ENCODE peak calls at places on chromosomes 6 and 20, in four cellular contexts. U is cardiac muscle cell; P is CD8-positive, alpha-beta T cell; X is Caco-2. Z is an unnamed sample.

GRCh38 chr6:158642097-158642601 is 2.4 kb downstream of the DYNLT1 start:
- DNase-seq in U (peak; percentile 73), P (no peak), X (no peak), Z (no peak)

GRCh38 chr6:75504902-75505233 is 11.3 kb upstream of the FILIP1 start:
- DNase-seq in U (peak; percentile 55), P (no peak), X (no peak), Z (no peak)

GRCh38 chr6:83199865-83200230 is 6.7 kb downstream of the RWDD2A start:
- DNase-seq in U (peak; percentile 63), P (no peak), X (no peak), Z (no peak)

GRCh38 chr20:62902926-62903615 is 23.2 kb downstream of the DIDO1 start:
- DNase-seq in U (no peak), P (no peak), X (no peak), Z (no peak)

GRCh38 chr6:85078071-85078470 is 313.7 kb upstream of the TBX18 start:
- DNase-seq in U (peak; percentile 83), P (no peak), X (no peak), Z (no peak)

GRCh38 chr20:57638173-57638894 is 18.1 kb upstream of the ZBP1 start:
- DNase-seq in U (peak; percentile 54), P (no peak), X (no peak), Z (no peak)

GRCh38 chr6:152351742-152352141 is 285.4 kb downstream of the SYNE1 start:
- DNase-seq in U (no peak), P (no peak), X (no peak), Z (no peak)

GRCh38 chr6:141726158-141726557 is 406.6 kb upstream of the GJE1 start:
- DNase-seq in U (no peak), P (no peak), X (no peak), Z (no peak)

GRCh38 chr6:169816975-169817374 is 65.6 kb downstream of the ERMARD start:
- DNase-seq in U (no peak), P (no peak), X (no peak), Z (no peak)

GRCh38 chr6:73180718-73181619 is 44.3 kb downstream of the KHDC1L start:
- DNase-seq in U (peak; percentile 84), P (no peak), X (peak; percentile 17), Z (peak; percentile 32)

GRCh38 chr6:39251406-39251805 is 22.1 kb upstream of the KCNK5 start:
- DNase-seq in U (no peak), P (no peak), X (peak; percentile 20), Z (peak; percentile 36)

GRCh38 chr6:29731281-29731680 is 8.0 kb downstream of the HLA-F start:
- DNase-seq in U (no peak), P (no peak), X (no peak), Z (no peak)

GRCh38 chr20:33772439-33772838 is 38.7 kb upstream of the CHMP4B start:
- DNase-seq in U (no peak), P (no peak), X (no peak), Z (no peak)
- TF ChIP-seq CTCF in U (no peak), P (no peak), X (no peak), Z (no peak)

GRCh38 chr20:47785900-47786762 is 850 bp upstream of the SULF2 start:
- DNase-seq in U (peak; percentile 92), P (no peak), X (peak; percentile 91), Z (no peak)

GRCh38 chr20:47784256-47784598 is 1.1 kb downstream of the SULF2 start:
- DNase-seq in U (no peak), P (no peak), X (no peak), Z (no peak)

GRCh38 chr20:47785321-47785899 is at the start of gene SULF2:
- DNase-seq in U (peak; percentile 74), P (no peak), X (peak; percentile 84), Z (no peak)

GRCh38 chr20:47782920-47783552 is 2.2 kb downstream of the SULF2 start:
- DNase-seq in U (no peak), P (no peak), X (peak; percentile 30), Z (no peak)

DNA sequence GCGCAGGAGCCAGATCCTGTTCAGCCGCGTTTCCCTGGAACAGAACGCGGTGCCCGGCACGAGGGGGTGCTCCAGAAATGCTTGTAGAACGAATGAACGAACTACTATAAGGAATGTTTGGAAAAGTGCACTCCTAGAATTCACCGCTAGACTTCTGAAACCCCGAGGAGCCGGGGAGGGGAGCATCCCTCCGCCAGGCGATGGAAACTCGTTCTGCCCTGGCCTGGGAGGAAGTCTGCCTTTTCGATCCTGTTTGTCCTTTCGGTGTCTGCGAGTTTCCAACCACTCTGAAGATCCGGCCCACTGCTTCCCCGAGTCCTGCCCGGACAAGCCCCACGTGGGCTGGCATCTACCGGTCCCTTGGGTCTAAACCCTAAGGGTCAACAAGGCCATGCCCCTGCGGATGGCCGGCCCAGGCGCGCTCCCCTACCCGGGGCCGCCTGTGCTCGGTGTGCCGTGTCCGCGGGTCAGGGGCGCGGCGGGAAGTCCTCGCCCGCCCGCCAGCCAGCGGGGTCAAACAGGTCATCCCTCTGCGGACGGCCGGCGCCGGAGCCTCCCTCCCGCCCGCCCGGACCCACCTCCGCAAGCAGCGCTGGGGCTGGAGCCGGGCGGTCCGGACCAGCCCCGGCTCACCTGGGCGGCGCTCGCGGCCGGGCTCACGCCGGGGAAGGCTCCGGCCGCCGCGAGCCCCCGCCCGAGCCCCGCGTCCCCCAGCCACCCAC is 521 bp downstream of the SULF2 start:
- DNase-seq in U (peak; percentile 67), P (no peak), X (peak; percentile 74), Z (no peak)
- TF ChIP-seq CTCF in U (peak; percentile 42), P (no peak), X (peak; percentile 42), Z (no peak)

GRCh38 chr6:113631616-113632015 is 225.5 kb upstream of the MARCKS start:
- DNase-seq in U (no peak), P (no peak), X (no peak), Z (no peak)
- TF ChIP-seq CTCF in U (no peak), P (no peak), X (no peak), Z (no peak)

GRCh38 chr20:60340232-60340631 is 382.0 kb downstream of the CDH26 start:
- DNase-seq in U (no peak), P (no peak), X (no peak), Z (no peak)

GRCh38 chr20:60341062-60341461 is 382.8 kb downstream of the CDH26 start:
- DNase-seq in U (no peak), P (no peak), X (peak; percentile 39), Z (peak; percentile 21)

GRCh38 chr20:60349418-60349817 is 391.2 kb downstream of the CDH26 start:
- DNase-seq in U (no peak), P (no peak), X (no peak), Z (no peak)

DNA sequence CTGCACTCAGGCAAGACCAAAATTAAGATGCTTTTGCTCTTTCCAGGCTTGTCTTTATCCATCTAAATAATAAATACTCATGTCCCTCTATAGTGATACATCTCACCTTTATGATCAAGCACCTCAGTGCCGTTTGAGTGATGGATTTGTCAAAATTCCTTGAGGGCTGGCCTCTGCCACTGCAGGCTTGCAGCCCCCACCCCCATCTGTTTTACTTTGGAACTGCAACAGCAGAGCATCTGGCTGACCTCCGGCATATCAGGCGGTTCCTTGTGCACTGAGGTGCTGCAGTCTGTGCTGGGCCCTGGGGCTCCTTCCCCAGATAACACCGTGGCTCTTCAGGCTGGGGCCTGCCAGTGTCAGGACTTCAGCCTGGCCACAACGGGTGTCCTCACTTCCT is 386.9 kb downstream of the CDH26 start:
- DNase-seq in U (no peak), P (no peak), X (no peak), Z (no peak)
- TF ChIP-seq CTCF in U (no peak), P (no peak), X (no peak), Z (no peak)

Z was measured in LNCaP clone FGC.